ENCODE peak calls at places on chromosomes 11 and 22, in eight cellular contexts. U is activated CD4-positive, alpha-beta T cell treated with anti-CD3 and anti-CD28 coated beads, Interleukin-2, amount 50 U/mL, for 1 hour; Y is stimulated activated CD4-positive, alpha-beta T cell treated with anti-CD3 and anti-CD28 coated beads, Interleukin-1b, Interleukin-23, amount 100 ng/mL, for 24 hours; P is coronary artery; Z is nucleus accumbens; O is M059J; L is GOT3; H is stimulated activated naive CD4-positive, alpha-beta T cell. X is an unnamed sample.

GRCh38 chr11:63564056-63564784 is 1.0 kb upstream of the PLAAT2 start:
- DNase-seq in U (no peak), Y (no peak), P (no peak), Z (no peak), O (no peak), L (no peak), H (no peak), X (no peak)

GRCh38 chr11:44777537-44778199 is 50.9 kb downstream of the TSPAN18 start:
- DNase-seq in U (no peak), Y (no peak), P (peak), Z (no peak), O (no peak), L (no peak), H (no peak), X (no peak)

GRCh38 chr11:130159657-130160459 is at the start of gene ST14:
- DNase-seq in U (peak), Y (no peak), P (no peak), Z (no peak), O (no peak), L (no peak), H (no peak), X (no peak)

GRCh38 chr11:58027341-58027740 is 3.4 kb upstream of the OR6Q1 start:
- DNase-seq in U (no peak), Y (no peak), P (no peak), Z (no peak), O (peak), L (no peak), H (no peak), X (no peak)

GRCh38 chr11:95682552-95682951 is 107.0 kb downstream of the FAM76B start:
- DNase-seq in U (no peak), Y (no peak), P (no peak), Z (no peak), O (no peak), L (no peak), H (no peak), X (no peak)

GRCh38 chr11:112118176-112118575 is 31.5 kb downstream of the SDHD start:
- DNase-seq in U (no peak), Y (no peak), P (no peak), Z (no peak), O (no peak), L (no peak), H (no peak), X (no peak)

GRCh38 chr22:48358886-48359612 is 1468.6 kb downstream of the BRD1 start:
- DNase-seq in U (no peak), Y (no peak), P (no peak), Z (no peak), O (no peak), L (no peak), H (no peak), X (no peak)

GRCh38 chr11:20360650-20361049 is 2.9 kb upstream of the HTATIP2 start:
- DNase-seq in U (peak), Y (no peak), P (no peak), Z (no peak), O (peak), L (no peak), H (peak), X (peak)

GRCh38 chr22:19879651-19879995 is 24.9 kb upstream of the GNB1L start:
- DNase-seq in U (no peak), Y (no peak), P (peak), Z (no peak), O (no peak), L (no peak), H (no peak), X (no peak)

GRCh38 chr11:20161230-20161918 is 1.1 kb upstream of the DBX1 start:
- DNase-seq in U (no peak), Y (no peak), P (no peak), Z (no peak), O (peak), L (no peak), H (no peak), X (no peak)

GRCh38 chr22:17890892-17891291 is 116.6 kb upstream of the BID start:
- DNase-seq in U (no peak), Y (no peak), P (no peak), Z (no peak), O (no peak), L (no peak), H (no peak), X (no peak)

X was measured in central memory CD4-positive, alpha-beta T cell.